ENCODE peak calls at places on chromosomes 5 and 9, in nine cellular contexts. L, U, G, V, W, R, T, J and I are unnamed samples.
A peak's percentile ranks its signal among the peaks of the same experiment; 100 is the strongest.

GRCh38 chr5:32506251-32506661 is 61.7 kb upstream of the ZFR start:
- DNase-seq in W (no peak), T (no peak), G (no peak), L (peak; percentile 41), U (peak; percentile 28), V (no peak), R (no peak), J (peak; percentile 67), I (no peak)

GRCh38 chr5:54704825-54705224 is 187.3 kb downstream of the SNX18 start:
- DNase-seq in G (no peak), R (no peak), W (no peak), J (no peak), U (no peak), V (no peak), L (no peak), T (no peak), I (no peak)

GRCh38 chr5:485113-485942 is 38.9 kb downstream of the SLC9A3 start:
- DNase-seq in G (no peak), R (no peak), L (peak; percentile 28), T (no peak), V (no peak), J (no peak), U (no peak), W (no peak), I (no peak)

GRCh38 chr5:53927668-53928247 is 367.3 kb downstream of the NDUFS4 start:
- DNase-seq in V (no peak), T (no peak), G (no peak), R (no peak), L (no peak), W (no peak), J (no peak), U (no peak), I (no peak)

GRCh38 chr9:72327631-72328030 is 37.4 kb downstream of the ZFAND5 start:
- DNase-seq in G (no peak), J (no peak), R (no peak), U (no peak), L (no peak), W (no peak), T (no peak), V (no peak), I (no peak)

GRCh38 chr5:115440782-115441451 is 103.7 kb downstream of the FEM1C start:
- DNase-seq in R (no peak), J (no peak), W (no peak), V (no peak), U (no peak), L (no peak), G (no peak), T (peak; percentile 89), I (no peak)

GRCh38 chr5:9337908-9338307 is 208.0 kb downstream of the SEMA5A start:
- DNase-seq in J (no peak), R (no peak), T (peak; percentile 79), G (peak; percentile 70), U (no peak), V (no peak), W (no peak), L (peak; percentile 71), I (no peak)

GRCh38 chr5:35186749-35187148 is 43.5 kb downstream of the PRLR start:
- DNase-seq in R (no peak), U (no peak), V (no peak), G (no peak), T (no peak), J (no peak), L (no peak), W (no peak), I (peak; percentile 31)

GRCh38 chr5:72693001-72693442 is 123.4 kb upstream of the TNPO1 start:
- DNase-seq in V (no peak), T (no peak), J (no peak), U (no peak), L (peak; percentile 68), R (no peak), W (no peak), G (peak; percentile 35), I (no peak)

GRCh38 chr5:142025637-142026036 is 12.8 kb upstream of the GNPDA1 start:
- DNase-seq in R (no peak), J (no peak), T (no peak), V (no peak), L (no peak), U (no peak), W (no peak), G (no peak), I (no peak)

GRCh38 chr5:33272288-33272687 is 168.5 kb upstream of the TARS1 start:
- DNase-seq in J (peak; percentile 94), V (no peak), R (no peak), G (peak; percentile 82), U (no peak), T (peak; percentile 94), L (peak; percentile 92), W (no peak), I (no peak)

GRCh38 chr9:122370869-122371467 is at the start of gene PTGS1:
- DNase-seq in J (peak; percentile 50), U (no peak), G (peak; percentile 59), V (peak; percentile 56), T (peak; percentile 38), L (peak; percentile 54), W (no peak), R (no peak), I (peak; percentile 70)

GRCh38 chr5:178163772-178164735 is 10.4 kb upstream of the NHP2 start:
- DNase-seq in T (peak; percentile 68), R (peak; percentile 96), W (peak; percentile 89), L (peak; percentile 74), J (peak; percentile 87), G (peak; percentile 90), U (peak; percentile 74), V (peak; percentile 90), I (peak; percentile 66)

GRCh38 chr5:67998709-67999251 is 216.8 kb upstream of the PIK3R1 start:
- DNase-seq in V (peak; percentile 65), R (no peak), U (peak; percentile 26), J (peak; percentile 91), W (no peak), L (peak; percentile 89), T (peak; percentile 88), G (peak; percentile 90), I (peak; percentile 79)

GRCh38 chr9:27471789-27472585 is 52.1 kb upstream of the IFNK start:
- DNase-seq in G (peak; percentile 41), R (no peak), T (no peak), U (no peak), L (no peak), J (no peak), V (no peak), W (no peak), I (no peak)

GRCh38 chr9:35945341-35946018 is 12.5 kb downstream of the OR2S2 start:
- DNase-seq in J (peak; percentile 79), V (peak; percentile 74), R (peak; percentile 53), U (peak; percentile 57), G (peak; percentile 89), L (peak; percentile 89), T (peak; percentile 88), W (peak; percentile 48), I (peak; percentile 92)

GRCh38 chr9:75866273-75866871 is 24.1 kb upstream of the PCSK5 start:
- DNase-seq in R (no peak), J (peak; percentile 73), U (peak; percentile 69), W (no peak), V (peak; percentile 51), T (peak; percentile 51), L (peak; percentile 71), G (peak; percentile 37), I (peak; percentile 41)

GRCh38 chr5:157189223-157189622 is 8.6 kb downstream of the ITK start:
- DNase-seq in W (no peak), V (no peak), R (no peak), G (no peak), L (no peak), J (no peak), T (no peak), U (no peak), I (no peak)

GRCh38 chr9:76926324-76926731 is 20.4 kb upstream of the PRUNE2 start:
- DNase-seq in G (peak; percentile 83), V (no peak), L (peak; percentile 91), R (no peak), W (no peak), T (peak; percentile 87), U (no peak), J (peak; percentile 5), I (no peak)

GRCh38 chr9:32486839-32487562 is 39.0 kb downstream of the RIGI start:
- DNase-seq in J (no peak), U (no peak), W (no peak), V (no peak), T (no peak), G (no peak), L (peak; percentile 20), R (no peak), I (no peak)

GRCh38 chr9:88748566-88749238 is 213.7 kb downstream of the NXNL2 start:
- DNase-seq in G (peak; percentile 43), V (no peak), R (no peak), U (no peak), J (no peak), L (peak; percentile 92), W (no peak), T (peak; percentile 65), I (no peak)

GRCh38 chr9:96655198-96655851 is at the start of gene PRXL2C:
- DNase-seq in G (peak; percentile 67), U (peak; percentile 54), T (peak; percentile 78), W (peak; percentile 55), L (peak; percentile 63), R (peak; percentile 70), V (peak; percentile 84), J (peak; percentile 80), I (peak; percentile 84)

GRCh38 chr5:173926359-173926758 is 38.2 kb downstream of the CPEB4 start:
- DNase-seq in V (no peak), J (peak; percentile 47), T (peak; percentile 15), R (no peak), G (peak; percentile 41), L (peak; percentile 57), U (peak; percentile 70), W (no peak), I (no peak)

GRCh38 chr5:154118385-154118784 is 72.1 kb upstream of the GALNT10 start:
- DNase-seq in J (no peak), U (no peak), R (no peak), L (no peak), T (no peak), W (no peak), G (no peak), V (no peak), I (no peak)